ENCODE peak calls at places on chromosomes 1 and 21, in five cellular contexts. T is RWPE1, G is neural progenitor cell, S is astrocyte, H is mesothelial cell of epicardium. O is an unnamed sample.

GRCh38 chr1:203282720-203283542 is 22.4 kb upstream of the BTG2 start:
- DNase-seq in S (no peak), H (no peak), T (no peak), G (no peak), O (no peak)

GRCh38 chr21:41580758-41581554 is 73.0 kb upstream of the TMPRSS2 start:
- DNase-seq in S (no peak), G (peak; percentile 28), T (peak; percentile 89), H (peak; percentile 22), O (no peak)

GRCh38 chr1:14590781-14591180 is 7.7 kb upstream of the KAZN start:
- DNase-seq in S (no peak), T (no peak), G (no peak), H (no peak), O (no peak)

GRCh38 chr1:59020151-59020997 is 236.5 kb upstream of the JUN start:
- DNase-seq in S (peak; percentile 67), T (peak; percentile 73), G (no peak), H (peak; percentile 7), O (no peak)

GRCh38 chr1:150234647-150235435 is 1.1 kb downstream of the ANP32E start:
- DNase-seq in G (peak; percentile 83), H (peak; percentile 62), T (peak; percentile 79), S (peak; percentile 44), O (peak; percentile 41)

GRCh38 chr1:219958875-219959417 is 30.6 kb upstream of the SLC30A10 start:
- DNase-seq in S (no peak), H (no peak), G (no peak), T (no peak), O (no peak)

GRCh38 chr1:95084317-95085176 is 11.8 kb upstream of the ALG14 start:
- DNase-seq in T (peak; percentile 32), S (no peak), H (no peak), G (peak; percentile 67), O (no peak)

GRCh38 chr1:147647796-147648633 is 22.3 kb downstream of the ACP6 start:
- DNase-seq in T (no peak), H (no peak), S (no peak), G (no peak), O (no peak)

GRCh38 chr1:220788146-220788545 is 1.4 kb downstream of the MTARC1 start:
- DNase-seq in H (no peak), T (no peak), S (peak; percentile 15), G (no peak), O (no peak)

GRCh38 chr1:231626535-231626950 is at the start of gene DISC1:
- DNase-seq in T (no peak), S (peak; percentile 79), H (peak; percentile 83), G (peak; percentile 93), O (peak; percentile 75)

GRCh38 chr1:228344631-228345072 is 62.0 kb downstream of the TRIM11 start:
- DNase-seq in G (no peak), H (peak; percentile 21), T (peak; percentile 52), S (no peak), O (no peak)

GRCh38 chr1:172746091-172746949 is 87.4 kb downstream of the FASLG start:
- DNase-seq in G (no peak), S (peak; percentile 100), H (no peak), T (peak; percentile 84), O (no peak)

GRCh38 chr1:150650193-150650592 is 20.8 kb upstream of the ENSA start:
- DNase-seq in S (peak; percentile 4), H (no peak), T (no peak), G (no peak), O (peak; percentile 10)

GRCh38 chr1:235908742-235909520 is 42.2 kb upstream of the LYST start:
- DNase-seq in S (peak; percentile 85), T (peak; percentile 89), H (no peak), G (no peak), O (no peak)

GRCh38 chr1:49346767-49347349 is 570.2 kb upstream of the BEND5 start:
- DNase-seq in T (no peak), S (peak; percentile 7), H (no peak), G (no peak), O (no peak)

GRCh38 chr1:34907487-34908090 is 21.9 kb downstream of the DLGAP3 start:
- DNase-seq in H (no peak), G (peak; percentile 45), T (no peak), S (no peak), O (no peak)

GRCh38 chr1:59502009-59502691 is 205.3 kb downstream of the FGGY start:
- DNase-seq in G (no peak), S (peak; percentile 58), H (no peak), T (peak; percentile 60), O (no peak)

GRCh38 chr1:92125204-92125603 is 45.1 kb downstream of the BTBD8 start:
- DNase-seq in G (no peak), T (no peak), H (no peak), S (no peak), O (no peak)

GRCh38 chr1:236608930-236609726 is 4.8 kb upstream of the HEATR1 start:
- DNase-seq in T (peak; percentile 74), S (peak; percentile 6), H (peak; percentile 62), G (peak; percentile 72), O (peak; percentile 53)

GRCh38 chr1:90122679-90123340 is 127.9 kb downstream of the ZNF326 start:
- DNase-seq in H (no peak), S (no peak), T (no peak), G (no peak), O (no peak)

GRCh38 chr1:175864625-175865024 is 121.2 kb upstream of the TNR start:
- DNase-seq in S (no peak), H (no peak), G (no peak), T (no peak), O (no peak)

GRCh38 chr1:55064861-55065263 is 25.5 kb downstream of the PCSK9 start:
- DNase-seq in S (peak; percentile 53), T (no peak), H (no peak), G (no peak), O (no peak)

GRCh38 chr1:8020032-8020431 is 6.1 kb downstream of the ERRFI1 start:
- DNase-seq in G (no peak), T (peak; percentile 70), H (no peak), S (peak; percentile 77), O (no peak)

GRCh38 chr21:43193651-43194302 is 25.0 kb downstream of the CRYAA start:
- DNase-seq in T (peak; percentile 82), G (no peak), H (peak; percentile 64), S (peak; percentile 76), O (peak; percentile 8)

GRCh38 chr1:16905112-16905855 is 9.5 kb downstream of the RNU1-2 start:
- DNase-seq in G (peak; percentile 76), H (no peak), T (peak; percentile 76), S (peak; percentile 86), O (no peak)

GRCh38 chr1:30660241-30660640 is 63.1 kb downstream of the MATN1 start:
- DNase-seq in S (no peak), H (no peak), T (no peak), G (no peak), O (no peak)

GRCh38 chr1:207884276-207885029 is 26.5 kb downstream of the CD34 start:
- DNase-seq in S (no peak), H (no peak), G (no peak), T (no peak), O (no peak)

GRCh38 chr1:245614986-245615385 is 460.2 kb downstream of the KIF26B start:
- DNase-seq in G (no peak), H (no peak), S (no peak), T (no peak), O (no peak)

GRCh38 chr1:203173566-203173965 is 2.1 kb downstream of the MYBPH start:
- DNase-seq in T (no peak), H (no peak), S (no peak), G (no peak), O (no peak)

GRCh38 chr1:225825078-225825477 is 15.2 kb downstream of the EPHX1 start:
- DNase-seq in T (no peak), G (no peak), H (no peak), S (no peak), O (no peak)

GRCh38 chr1:34306568-34306967 is 129.9 kb downstream of the C1orf94 start:
- DNase-seq in S (no peak), H (no peak), T (no peak), G (no peak), O (no peak)

GRCh38 chr1:156896490-156897033 is 3.0 kb downstream of the PEAR1 start:
- DNase-seq in G (peak; percentile 57), S (peak; percentile 92), H (no peak), T (peak; percentile 97), O (no peak)

GRCh38 chr1:62111084-62111483 is 83.6 kb upstream of the L1TD1 start:
- DNase-seq in T (no peak), G (no peak), S (no peak), H (no peak), O (no peak)
- TF ChIP-seq CTCF in T (no peak), G (peak; percentile 20), S (no peak), H (no peak), O (no peak)

DNA sequence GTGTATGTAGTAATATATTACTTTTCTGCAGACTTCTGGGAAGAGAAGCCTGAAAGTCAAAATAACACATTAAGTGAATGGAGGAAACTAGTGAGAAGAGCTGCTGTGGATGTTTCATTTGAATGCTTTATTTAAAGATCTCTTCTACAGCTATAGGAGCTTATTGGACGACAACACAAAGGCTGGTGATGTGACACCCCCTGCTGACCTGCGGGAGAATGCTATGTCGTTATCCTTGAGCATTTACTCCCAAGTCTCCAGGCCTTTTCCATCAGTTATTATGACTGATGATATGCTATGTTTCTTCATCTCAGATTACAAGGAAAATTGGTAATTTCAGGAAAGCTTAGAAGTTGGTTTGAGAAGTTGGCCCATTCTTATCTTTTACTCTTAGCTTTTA is 22.3 kb upstream of the PLA2G4A start:
- DNase-seq in S (no peak), H (no peak), T (peak; percentile 54), G (peak; percentile 33), O (no peak)
- TF ChIP-seq CTCF in S (peak; percentile 17), H (no peak), T (peak; percentile 12), G (no peak), O (peak; percentile 33)

DNA sequence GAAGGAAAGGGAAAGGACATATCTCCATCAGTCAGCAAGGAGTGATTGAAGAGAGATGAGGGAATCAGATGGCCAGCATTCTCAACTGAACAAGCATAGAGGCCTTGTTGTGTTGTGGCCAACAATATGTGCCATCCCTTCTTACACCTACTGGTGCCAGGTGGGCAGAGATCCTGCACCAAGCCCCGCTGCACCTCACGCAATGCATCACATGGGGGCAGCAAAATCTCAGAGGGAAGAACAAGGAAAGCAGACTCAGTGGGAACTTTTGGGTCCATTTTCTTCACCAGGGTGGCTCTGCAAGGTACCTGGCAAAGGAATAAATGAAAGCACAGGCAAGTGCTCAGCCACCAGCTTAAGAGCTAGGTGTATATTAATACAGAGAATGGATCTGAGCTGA is 33.2 kb downstream of the HSD3B2 start:
- DNase-seq in H (no peak), S (no peak), T (no peak), G (peak; percentile 16), O (no peak)
- TF ChIP-seq CTCF in H (no peak), S (no peak), T (no peak), G (peak; percentile 43), O (no peak)

GRCh38 chr1:195941314-195941713 is 666.9 kb downstream of the KCNT2 start:
- DNase-seq in H (no peak), G (no peak), T (no peak), S (no peak), O (no peak)

GRCh38 chr1:195934839-195935557 is 673.2 kb downstream of the KCNT2 start:
- DNase-seq in T (no peak), G (no peak), H (no peak), S (no peak), O (no peak)

DNA sequence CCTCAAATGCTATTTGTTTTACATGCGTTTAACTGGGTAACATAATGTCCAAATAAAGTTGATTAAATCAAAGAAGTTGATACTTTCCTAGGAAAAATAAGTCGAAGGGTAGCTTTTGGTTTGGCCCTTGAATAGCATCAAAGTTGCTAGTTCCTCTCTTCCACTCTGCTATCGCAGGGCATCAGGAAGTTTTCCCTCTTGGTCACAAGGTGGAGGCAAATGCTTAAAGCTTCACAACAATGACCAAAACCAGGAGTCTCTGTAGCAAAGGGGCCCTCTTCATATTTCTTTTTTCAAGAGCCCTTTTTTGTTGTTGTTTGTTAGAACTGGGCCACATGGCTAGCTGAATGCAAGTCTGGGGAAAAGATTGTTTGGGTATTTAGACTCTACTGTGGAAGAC is 668.4 kb downstream of the KCNT2 start:
- DNase-seq in G (peak; percentile 69), T (peak; percentile 34), H (no peak), S (no peak), O (no peak)
- TF ChIP-seq CTCF in G (peak; percentile 63), T (no peak), H (no peak), S (no peak), O (no peak)